ENCODE peak calls at places on chromosomes 5 and 9, in six cellular contexts. O is putamen, L is pulmonary artery endothelial cell, E is brain microvascular endothelial cell, D is upper lobe of left lung, R is globus pallidus. G is an unnamed sample.

GRCh38 chr5:17218353-17219005 is 1.0 kb downstream of the BASP1 start:
- DNase-seq in R (no peak), O (no peak), D (peak), L (no peak), E (peak), G (peak)

GRCh38 chr9:82129708-82130107 is 141.1 kb downstream of the SPATA31D1 start:
- DNase-seq in L (no peak), D (no peak), E (peak), O (no peak), R (no peak), G (no peak)

GRCh38 chr5:98605010-98605425 is 168.4 kb upstream of the RGMB start:
- DNase-seq in R (no peak), L (no peak), E (peak), D (no peak), O (no peak), G (no peak)

GRCh38 chr9:7300484-7300883 is 499.1 kb downstream of the DMAC1 start:
- DNase-seq in O (no peak), E (no peak), L (no peak), D (no peak), R (no peak), G (no peak)

GRCh38 chr9:6305954-6306563 is 22.1 kb upstream of the TPD52L3 start:
- DNase-seq in E (no peak), O (peak), L (peak), R (peak), D (no peak), G (no peak)

GRCh38 chr5:145551714-145552113 is 283.4 kb downstream of the PRELID2 start:
- DNase-seq in R (no peak), E (no peak), D (no peak), O (no peak), L (no peak), G (no peak)

GRCh38 chr9:445033-445432 is 230.4 kb downstream of the DOCK8 start:
- DNase-seq in O (no peak), L (no peak), R (no peak), D (no peak), E (peak), G (no peak)

GRCh38 chr5:160045004-160045403 is 36.1 kb downstream of the TTC1 start:
- DNase-seq in E (no peak), O (no peak), D (no peak), R (no peak), L (no peak), G (no peak)

GRCh38 chr9:2465921-2466460 is 155.6 kb upstream of the VLDLR start:
- DNase-seq in D (no peak), O (no peak), R (no peak), L (no peak), E (peak), G (peak)

GRCh38 chr5:178313316-178313715 is 80.7 kb upstream of the PHYKPL start:
- DNase-seq in O (no peak), D (no peak), R (no peak), E (no peak), L (no peak), G (no peak)

GRCh38 chr9:105710638-105711037 is 16.3 kb downstream of the TMEM38B start:
- DNase-seq in R (no peak), L (no peak), O (no peak), D (peak), E (no peak), G (no peak)

GRCh38 chr5:153618307-153618706 is 127.8 kb downstream of the GRIA1 start:
- DNase-seq in R (no peak), E (no peak), O (no peak), L (no peak), D (no peak), G (no peak)

GRCh38 chr5:5589857-5590256 is 167.4 kb downstream of the ICE1 start:
- DNase-seq in R (no peak), D (peak), L (no peak), E (no peak), O (no peak), G (no peak)

GRCh38 chr9:15249042-15249818 is 57.8 kb downstream of the TTC39B start:
- DNase-seq in O (no peak), R (no peak), D (no peak), L (peak), E (peak), G (no peak)

GRCh38 chr9:115921301-115921700 is 232.3 kb upstream of the PAPPA start:
- DNase-seq in D (no peak), L (no peak), O (no peak), R (no peak), E (no peak), G (no peak)